ENCODE peak calls at places on chromosomes 11 and 22, in ten cellular contexts. E is HAP-1; L is left lung; V is spleen; N is CD8-positive, alpha-beta memory T cell; G is fibroblast of lung; S is CD4-positive, CD25-positive, alpha-beta regulatory T cell; B is CD8-positive, alpha-beta T cell; A is right lobe of liver; K is mesenchymal stem cell. I is an unnamed sample. For H3K4me1, H3K27me3 and H3K9me3, the result is how much of the 10 kb centered on the place peaks cover.

GRCh38 chr11:68289456-68289855 is 17.7 kb upstream of the C11orf24 start:
- DNase-seq in E (no peak), L (no peak), V (no peak), N (no peak), G (no peak), S (no peak), B (no peak), A (no peak), K (no peak), I (no peak)

GRCh38 chr11:130404727-130405126 is 23.7 kb downstream of the ADAMTS8 start:
- DNase-seq in E (no peak), L (no peak), V (no peak), N (no peak), G (peak), S (no peak), B (no peak), A (no peak), K (no peak), I (no peak)

GRCh38 chr11:41414771-41415440 is 44.5 kb downstream of the LRRC4C start:
- DNase-seq in E (no peak), L (no peak), V (no peak), N (no peak), G (peak), S (no peak), B (no peak), A (no peak), K (no peak), I (no peak)

GRCh38 chr11:85137597-85137996 is 489.5 kb downstream of the DLG2 start:
- DNase-seq in E (no peak), L (no peak), V (no peak), N (no peak), G (no peak), S (no peak), B (no peak), A (peak), K (no peak), I (no peak)

GRCh38 chr11:79050784-79051183 is 390.0 kb downstream of the TENM4 start:
- DNase-seq in E (no peak), L (no peak), V (no peak), N (no peak), G (no peak), S (no peak), B (no peak), A (no peak), K (no peak), I (peak)

GRCh38 chr11:63623513-63624140 is 9.4 kb upstream of the PLAAT3 start:
- DNase-seq in E (no peak), L (no peak), V (no peak), N (no peak), G (no peak), S (no peak), B (no peak), A (no peak), K (no peak), I (no peak)

GRCh38 chr11:37642321-37642720 is 1044.3 kb upstream of the RAG2 start:
- DNase-seq in E (no peak), L (no peak), V (no peak), N (no peak), G (no peak), S (no peak), B (no peak), A (no peak), K (no peak), I (no peak)

GRCh38 chr11:106988151-106988806 is 30.0 kb downstream of the GUCY1A2 start:
- DNase-seq in E (no peak), L (no peak), V (no peak), N (no peak), G (peak), S (no peak), B (no peak), A (no peak), K (peak), I (no peak)

GRCh38 chr11:70423523-70424505 is 25.5 kb downstream of the CTTN start:
- DNase-seq in E (peak), L (peak), V (no peak), N (no peak), G (peak), S (no peak), B (peak), A (no peak), K (peak), I (peak)

GRCh38 chr11:115699733-115700132 is 195.5 kb upstream of the CADM1 start:
- DNase-seq in E (no peak), L (no peak), V (no peak), N (no peak), G (peak), S (no peak), B (no peak), A (no peak), K (no peak), I (no peak)

GRCh38 chr22:24244144-24244787 is 616 bp downstream of the GGT5 start:
- DNase-seq in E (no peak), L (no peak), V (peak), N (no peak), G (peak), S (no peak), B (no peak), A (no peak), K (peak), I (peak)

GRCh38 chr11:19664896-19665548 is 47.6 kb upstream of the NAV2 start:
- DNase-seq in E (no peak), L (peak), V (no peak), N (no peak), G (peak), S (no peak), B (no peak), A (no peak), K (peak), I (no peak)

GRCh38 chr11:83865636-83866461 is 579.7 kb upstream of the CCDC90B start:
- DNase-seq in E (no peak), L (no peak), V (no peak), N (no peak), G (peak), S (no peak), B (no peak), A (no peak), K (peak), I (no peak)

GRCh38 chr11:133137270-133137669 is 395.0 kb downstream of the OPCML start:
- DNase-seq in E (no peak), L (no peak), V (no peak), N (no peak), G (peak), S (no peak), B (no peak), A (no peak), K (no peak), I (no peak)

GRCh38 chr11:42967653-42968052 is 344.1 kb upstream of the API5 start:
- DNase-seq in E (no peak), L (no peak), V (no peak), N (no peak), G (no peak), S (no peak), B (no peak), A (no peak), K (no peak), I (no peak)

GRCh38 chr22:46045459-46046298 is 68.7 kb upstream of the WNT7B start:
- DNase-seq in E (no peak), L (peak), V (peak), N (peak), G (no peak), S (no peak), B (no peak), A (peak), K (no peak), I (no peak)

GRCh38 chr22:35739076-35739475 is 21.4 kb downstream of the APOL5 start:
- DNase-seq in E (no peak), L (no peak), V (no peak), N (no peak), G (no peak), S (no peak), B (no peak), A (no peak), K (no peak), I (no peak)

GRCh38 chr22:35742342-35743100 is 24.8 kb downstream of the APOL5 start:
- DNase-seq in E (no peak), L (no peak), V (no peak), N (no peak), G (peak), S (no peak), B (no peak), A (no peak), K (peak), I (no peak)

GRCh38 chr22:35736701-35737100 is 19.0 kb downstream of the APOL5 start:
- DNase-seq in E (no peak), L (no peak), V (no peak), N (no peak), G (no peak), S (no peak), B (no peak), A (no peak), K (no peak), I (no peak)

GRCh38 chr22:35740616-35741015 is 22.9 kb downstream of the APOL5 start:
- DNase-seq in E (no peak), L (no peak), V (no peak), N (no peak), G (no peak), S (no peak), B (no peak), A (no peak), K (no peak), I (no peak)

DNA sequence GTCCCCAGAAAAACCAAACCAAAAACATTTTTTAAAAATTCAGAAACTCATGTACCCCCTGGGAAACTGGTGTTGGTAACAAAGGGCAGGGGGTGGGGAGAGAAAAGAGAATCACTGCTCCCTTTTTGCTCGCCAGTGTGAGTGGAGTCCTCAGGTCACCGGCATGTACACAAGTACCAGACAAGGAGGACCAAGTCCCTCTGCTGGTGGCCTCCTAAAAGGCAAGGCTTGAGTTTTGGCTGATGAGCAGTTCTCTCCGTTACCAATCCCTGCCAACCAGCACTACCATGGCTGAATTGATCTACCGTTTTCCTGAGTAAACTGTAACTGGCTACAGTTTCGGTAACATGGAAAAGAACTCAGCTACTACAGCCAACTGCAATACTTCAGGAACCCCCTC is 22.0 kb downstream of the APOL5 start:
- DNase-seq in E (no peak), L (no peak), V (no peak), N (no peak), G (no peak), S (no peak), B (no peak), A (no peak), K (peak), I (peak)
- H3K4me1 ChIP-seq in E (under half), L (under half), V (under half), N (under half), G (under half), S (under half), B (under half), A (under half), K (under half), I (under half)

GRCh38 chr11:124086447-124086846 is 28.8 kb upstream of the VWA5A start:
- DNase-seq in E (no peak), L (no peak), V (no peak), N (no peak), G (no peak), S (no peak), B (no peak), A (no peak), K (no peak), I (no peak)
- H3K27me3 ChIP-seq in E (under half), L (under half), V (under half), N (under half), G (under half), S (under half), B (under half), A (under half), K (under half), I (under half)

GRCh38 chr22:49490692-49491091 is 337.0 kb downstream of the BRD1 start:
- DNase-seq in E (no peak), L (no peak), V (no peak), N (no peak), G (no peak), S (no peak), B (no peak), A (no peak), K (no peak), I (no peak)
- H3K9me3 ChIP-seq in E (under half), L (under half), V (under half), N (under half), G (under half), S (under half), B (under half), A (under half), K (under half), I (under half)

GRCh38 chr11:117219455-117219854 is 12.4 kb downstream of the PCSK7 start:
- DNase-seq in E (no peak), L (no peak), V (no peak), N (no peak), G (no peak), S (no peak), B (no peak), A (no peak), K (no peak), I (no peak)
- H3K4me1 ChIP-seq in E (under half), L (under half), V (under half), N (under half), G (under half), S (under half), B (under half), A (under half), K (under half), I (under half)

GRCh38 chr11:14386081-14386480 is 27.1 kb upstream of the RRAS2 start:
- DNase-seq in E (peak), L (no peak), V (no peak), N (no peak), G (no peak), S (no peak), B (no peak), A (no peak), K (no peak), I (no peak)

GRCh38 chr11:14381968-14382367 is 23.0 kb upstream of the RRAS2 start:
- DNase-seq in E (no peak), L (no peak), V (no peak), N (no peak), G (no peak), S (no peak), B (no peak), A (no peak), K (no peak), I (no peak)

GRCh38 chr11:14380947-14381555 is 22.1 kb upstream of the RRAS2 start:
- DNase-seq in E (peak), L (peak), V (peak), N (peak), G (peak), S (no peak), B (peak), A (peak), K (peak), I (peak)

GRCh38 chr11:14386895-14387480 is 28.0 kb upstream of the RRAS2 start:
- DNase-seq in E (peak), L (no peak), V (no peak), N (no peak), G (peak), S (no peak), B (no peak), A (no peak), K (peak), I (peak)

DNA sequence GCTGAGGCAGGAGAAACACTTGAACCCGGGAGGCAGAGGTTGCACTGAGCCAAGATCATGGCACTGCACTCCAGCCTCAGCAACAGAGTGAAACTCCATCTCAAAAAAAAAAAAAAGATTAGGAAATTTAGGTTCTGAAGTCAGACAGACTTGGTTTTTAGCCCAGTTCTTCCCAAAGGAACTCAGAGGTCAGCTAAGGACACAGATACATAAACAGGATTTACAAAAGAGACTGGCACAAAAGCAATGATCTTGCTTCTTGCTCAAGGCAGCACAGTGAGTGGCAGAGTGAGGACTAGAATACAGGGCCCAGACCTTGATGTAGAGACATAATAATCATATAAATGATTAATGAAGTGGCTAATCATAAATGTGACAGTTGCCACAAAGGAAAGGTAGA is 25.4 kb upstream of the RRAS2 start:
- DNase-seq in E (no peak), L (no peak), V (no peak), N (no peak), G (peak), S (no peak), B (no peak), A (no peak), K (peak), I (no peak)
- H3K27me3 ChIP-seq in E (under half), L (under half), V (under half), N (under half), G (under half), S (under half), B (under half), A (under half), K (under half), I (under half)

GRCh38 chr11:55345306-55345705 is 2.3 kb downstream of the OR4A16 start:
- DNase-seq in E (no peak), L (no peak), V (no peak), N (no peak), G (no peak), S (no peak), B (no peak), A (no peak), K (no peak), I (no peak)
- H3K9me3 ChIP-seq in E (under half), L (under half), V (under half), N (under half), G (under half), S (under half), B (under half), A (under half), K (under half), I (under half)

I was measured in SJCRH30.